ENCODE peak calls at places on chromosomes 3 and 15, in five cellular contexts. C, G, D, Y and N are unnamed samples.

GRCh38 chr3:99236576-99236975 is 335.1 kb upstream of the DCBLD2 start:
- DNase-seq in C (no peak), Y (no peak), D (no peak), G (no peak), N (peak; percentile 39)

GRCh38 chr3:133944181-133944580 is 48.5 kb upstream of the RAB6B start:
- DNase-seq in D (no peak), C (no peak), Y (no peak), G (peak; percentile 45), N (no peak)

GRCh38 chr3:331881-332280 is 135.3 kb downstream of the CHL1 start:
- DNase-seq in C (no peak), Y (no peak), D (no peak), G (no peak), N (no peak)

GRCh38 chr3:126393563-126393962 is 1.1 kb upstream of the CFAP100 start:
- DNase-seq in D (no peak), C (no peak), Y (no peak), G (no peak), N (no peak)

GRCh38 chr15:37133619-37134018 is 33.3 kb upstream of the MEIS2 start:
- DNase-seq in D (no peak), C (no peak), Y (no peak), G (peak; percentile 31), N (no peak)

GRCh38 chr15:51193526-51193925 is 98.8 kb upstream of the TNFAIP8L3 start:
- DNase-seq in C (no peak), Y (no peak), D (no peak), G (no peak), N (no peak)

GRCh38 chr3:156803949-156804741 is 22.0 kb upstream of the LEKR1 start:
- DNase-seq in Y (no peak), C (no peak), D (no peak), G (no peak), N (no peak)

GRCh38 chr3:157442729-157443128 is 6.1 kb downstream of the PTX3 start:
- DNase-seq in D (no peak), G (no peak), Y (no peak), C (no peak), N (no peak)

GRCh38 chr3:148643389-148643840 is 54.3 kb upstream of the AGTR1 start:
- DNase-seq in C (no peak), Y (no peak), G (no peak), D (no peak), N (no peak)

GRCh38 chr3:40504636-40505430 is 1.0 kb upstream of the ZNF620 start:
- DNase-seq in D (peak; percentile 66), Y (no peak), G (peak; percentile 32), C (no peak), N (peak; percentile 99)

GRCh38 chr3:167930453-167930852 is 165.3 kb downstream of the GOLIM4 start:
- DNase-seq in Y (no peak), G (no peak), D (no peak), C (no peak), N (no peak)

GRCh38 chr3:188431040-188431439 is 277.1 kb downstream of the LPP start:
- DNase-seq in C (no peak), G (no peak), Y (no peak), D (no peak), N (no peak)

GRCh38 chr3:112074616-112075497 is 11.3 kb upstream of the C3orf52 start:
- DNase-seq in G (peak; percentile 94), Y (peak; percentile 79), C (no peak), D (peak; percentile 74), N (peak; percentile 100)

GRCh38 chr3:79204351-79204750 is 563.4 kb downstream of the ROBO1 start:
- DNase-seq in C (no peak), Y (no peak), D (no peak), G (no peak), N (no peak)

GRCh38 chr15:71228403-71228802 is 113.1 kb downstream of the THSD4 start:
- DNase-seq in D (no peak), Y (no peak), G (no peak), C (no peak), N (no peak)

GRCh38 chr3:191327526-191327925 is 1.7 kb upstream of the CCDC50 start:
- DNase-seq in C (no peak), Y (no peak), D (no peak), G (no peak), N (no peak)

GRCh38 chr15:34038404-34039179 is 412 bp downstream of the AVEN start:
- DNase-seq in C (peak; percentile 84), Y (peak; percentile 91), G (peak; percentile 76), D (no peak), N (peak; percentile 47)

GRCh38 chr3:140203510-140203909 is 268.5 kb downstream of the CLSTN2 start:
- DNase-seq in C (no peak), G (no peak), Y (no peak), D (no peak), N (no peak)

GRCh38 chr3:73341272-73341671 is 279.8 kb downstream of the EBLN2 start:
- DNase-seq in D (no peak), G (no peak), Y (no peak), C (no peak), N (no peak)

GRCh38 chr3:127016461-127016860 is 33.5 kb downstream of the PLXNA1 start:
- DNase-seq in D (no peak), C (no peak), G (no peak), Y (no peak), N (no peak)

DNA sequence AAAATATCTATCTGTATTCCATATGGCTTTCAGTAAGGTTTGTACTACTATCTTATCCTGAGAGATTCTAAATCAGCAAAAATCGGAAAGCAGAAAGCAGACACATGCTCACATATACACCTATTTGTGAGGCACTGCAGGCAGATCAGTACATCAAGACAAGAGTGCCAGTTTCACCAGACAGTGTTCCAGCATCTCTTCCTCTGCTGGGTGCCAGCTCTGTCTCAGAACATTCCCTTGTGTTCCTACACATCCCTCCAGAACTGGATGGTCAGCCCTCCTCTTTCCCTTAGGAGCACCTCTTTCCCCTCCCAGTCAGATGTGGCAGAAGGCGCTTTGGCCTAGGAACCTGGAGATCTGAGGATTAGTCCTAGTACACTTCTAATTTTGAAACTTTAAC is 121.3 kb upstream of the IL12A start:
- DNase-seq in C (no peak), D (no peak), Y (no peak), G (no peak), N (no peak)
- H3K4me1 ChIP-seq in C (no peaks in the 10 kb centered on the region), D (peaks cover 40% of the 10 kb centered on the region), Y (peaks cover 23% of the 10 kb centered on the region), G (no peaks in the 10 kb centered on the region), N (peaks cover 16% of the 10 kb centered on the region)

DNA sequence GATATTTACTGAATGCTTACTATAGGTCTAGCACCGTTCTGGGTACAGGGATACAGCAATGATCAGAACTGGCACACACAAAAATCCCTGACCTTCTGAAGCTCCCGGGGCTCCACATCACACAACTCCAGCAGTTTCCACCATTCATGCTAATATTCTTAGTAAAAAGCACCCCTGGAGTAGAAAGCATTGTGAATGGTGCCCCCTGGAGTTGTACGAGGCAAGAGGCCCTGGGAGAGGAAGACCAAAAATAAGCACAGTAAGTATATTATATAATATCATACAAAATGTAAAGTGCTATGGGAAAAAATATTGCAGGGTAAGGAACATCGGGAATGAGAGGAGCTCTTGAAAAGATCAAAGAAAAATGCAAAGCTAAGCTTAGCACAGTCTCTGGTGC is 790 bp upstream of the SRGAP3 start:
- DNase-seq in G (no peak), D (no peak), C (no peak), Y (no peak), N (no peak)
- H3K4me1 ChIP-seq in G (no peaks in the 10 kb centered on the region), D (peaks cover 31% of the 10 kb centered on the region), C (no peaks in the 10 kb centered on the region), Y (peaks cover 14% of the 10 kb centered on the region), N (peaks cover 31% of the 10 kb centered on the region)

DNA sequence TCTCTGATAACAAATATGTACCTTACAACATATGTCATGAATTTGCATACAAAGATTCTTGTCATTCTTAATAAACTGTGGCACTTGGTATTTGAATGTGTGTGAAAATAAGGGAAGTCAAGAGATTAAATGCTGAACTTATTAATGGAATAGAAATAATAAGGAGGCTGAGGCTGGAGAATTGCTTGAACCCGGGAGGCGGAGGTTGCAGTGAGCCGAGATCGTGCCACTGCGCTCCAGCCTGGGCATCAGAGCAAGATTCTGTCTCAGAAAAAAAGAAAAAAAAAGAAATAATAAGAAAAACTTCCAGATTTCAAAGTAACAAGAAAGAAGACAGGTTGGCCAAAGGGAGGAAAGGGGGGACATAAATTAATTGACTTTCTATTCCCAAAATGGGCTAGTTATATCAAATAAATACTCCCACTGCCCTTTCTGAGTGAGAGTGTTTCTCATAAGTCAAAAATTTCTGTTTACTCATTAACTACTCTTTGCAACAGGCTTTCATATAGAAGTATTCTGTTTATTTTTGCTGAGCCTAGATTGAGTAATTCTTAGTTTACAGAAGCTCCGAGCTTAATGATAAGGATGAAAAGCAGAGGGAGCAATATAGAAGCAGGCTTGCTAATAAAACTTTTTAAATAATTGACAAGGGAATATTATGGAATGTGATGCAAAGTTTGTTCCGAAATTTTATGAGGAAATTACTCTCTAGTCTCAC is 25.6 kb downstream of the KNG1 start:
- DNase-seq in G (peak; percentile 57), C (no peak), Y (no peak), D (no peak), N (no peak)
- H3K4me1 ChIP-seq in G (no peaks in the 10 kb centered on the region), C (no peaks in the 10 kb centered on the region), Y (no peaks in the 10 kb centered on the region), D (peaks cover 15% of the 10 kb centered on the region), N (no peaks in the 10 kb centered on the region)

GRCh38 chr3:4493008-4493930 is at the start of gene ITPR1:
- DNase-seq in Y (peak; percentile 99), G (peak; percentile 98), C (peak; percentile 99), D (peak; percentile 93), N (peak; percentile 87)
- H3K4me1 ChIP-seq in Y (peaks cover 15% of the 10 kb centered on the region), G (peaks cover 6% of the 10 kb centered on the region), C (no peaks in the 10 kb centered on the region), D (peaks cover 19% of the 10 kb centered on the region), N (no peaks in the 10 kb centered on the region)

GRCh38 chr15:67124111-67124510 is 58.7 kb downstream of the SMAD3 start:
- DNase-seq in G (no peak), D (no peak), Y (no peak), C (no peak), N (no peak)
- H3K4me1 ChIP-seq in G (peaks cover 14% of the 10 kb centered on the region), D (peaks cover 100% of the 10 kb centered on the region), Y (peaks cover 64% of the 10 kb centered on the region), C (peaks cover 5% of the 10 kb centered on the region), N (peaks cover 79% of the 10 kb centered on the region)